ENCODE peak calls at places on chromosomes 5 and 9, in six cellular contexts. K, G, D, W, P and V are unnamed samples.

GRCh38 chr5:180306796-180307195 is 14.9 kb upstream of the MAPK9 start:
- DNase-seq in W (no peak), G (no peak), D (no peak), P (no peak), K (no peak), V (no peak)

GRCh38 chr5:126508251-126508961 is 85.2 kb downstream of the GRAMD2B start:
- DNase-seq in D (no peak), G (no peak), W (no peak), P (no peak), K (no peak), V (no peak)

GRCh38 chr9:87372401-87372851 is 125.2 kb upstream of the DAPK1 start:
- DNase-seq in K (peak), D (no peak), P (no peak), W (no peak), G (no peak), V (no peak)

GRCh38 chr5:172939045-172939444 is 20.2 kb upstream of the RPL26L1 start:
- DNase-seq in G (no peak), K (no peak), P (peak), D (peak), W (no peak), V (no peak)

GRCh38 chr5:76419597-76419996 is 16.5 kb downstream of the IQGAP2 start:
- DNase-seq in D (no peak), G (no peak), P (no peak), W (no peak), K (no peak), V (no peak)

GRCh38 chr9:114098021-114098659 is 952 bp downstream of the KIF12 start:
- DNase-seq in P (no peak), G (peak), W (no peak), K (no peak), D (no peak), V (peak)

GRCh38 chr9:69056416-69056815 is 20.9 kb downstream of the FXN start:
- DNase-seq in P (no peak), W (no peak), D (no peak), K (no peak), G (no peak), V (no peak)

GRCh38 chr5:175709276-175709781 is 51.5 kb downstream of the HRH2 start:
- DNase-seq in G (no peak), D (no peak), K (no peak), W (peak), P (no peak), V (no peak)

GRCh38 chr5:172715931-172716682 is 54.9 kb downstream of the DUSP1 start:
- DNase-seq in D (no peak), K (no peak), P (no peak), G (no peak), W (no peak), V (no peak)

GRCh38 chr5:137997726-137998213 is 35.1 kb downstream of the FAM13B start:
- DNase-seq in K (no peak), G (no peak), P (peak), W (no peak), D (no peak), V (no peak)

GRCh38 chr5:12615141-12615820 is 711.0 kb upstream of the CTNND2 start:
- DNase-seq in P (no peak), D (no peak), G (no peak), K (no peak), W (no peak), V (no peak)

GRCh38 chr5:98321356-98321755 is 452.1 kb upstream of the RGMB start:
- DNase-seq in K (no peak), D (no peak), G (no peak), P (no peak), W (no peak), V (no peak)

GRCh38 chr5:90402521-90403255 is 6.9 kb downstream of the CETN3 start:
- DNase-seq in K (no peak), G (no peak), W (no peak), D (no peak), P (no peak), V (no peak)

GRCh38 chr5:960551-960950 is 48.1 kb upstream of the NKD2 start:
- DNase-seq in D (no peak), P (no peak), K (peak), G (no peak), W (no peak), V (no peak)

GRCh38 chr5:17436766-17437221 is 61.2 kb upstream of the TAF11L2 start:
- DNase-seq in P (no peak), G (no peak), K (peak), W (no peak), D (no peak), V (no peak)

GRCh38 chr9:130040901-130041647 is 1.9 kb downstream of the FNBP1 start:
- DNase-seq in G (no peak), W (no peak), K (no peak), D (no peak), P (no peak), V (no peak)

GRCh38 chr5:174810796-174811195 is 86.4 kb downstream of the MSX2 start:
- DNase-seq in P (no peak), D (no peak), K (no peak), G (no peak), W (no peak), V (no peak)

GRCh38 chr5:51043740-51044139 is 339.5 kb upstream of the ISL1 start:
- DNase-seq in P (no peak), K (no peak), G (no peak), D (no peak), W (no peak), V (no peak)

GRCh38 chr9:20512106-20512505 is 110.2 kb downstream of the MLLT3 start:
- DNase-seq in G (no peak), D (peak), K (no peak), W (no peak), P (peak), V (no peak)

GRCh38 chr5:172899436-172899835 is 59.8 kb upstream of the RPL26L1 start:
- DNase-seq in W (no peak), K (no peak), G (no peak), P (no peak), D (no peak), V (no peak)